ENCODE peak calls at places on chromosomes 16 and 17, in four cellular contexts. U, C, S and P are unnamed samples.

GRCh38 chr17:50199651-50200446 is 1.6 kb downstream of the COL1A1 start:
- DNase-seq in U (peak), C (peak), S (peak), P (peak)

GRCh38 chr16:57810197-57811024 is 8.1 kb upstream of the KIFC3 start:
- DNase-seq in U (peak), C (peak), S (peak), P (peak)

GRCh38 chr17:66678827-66679226 is 156.1 kb upstream of the CACNG5 start:
- DNase-seq in U (no peak), C (no peak), S (no peak), P (no peak)

GRCh38 chr17:78708510-78708973 is 73.5 kb downstream of the CYTH1 start:
- DNase-seq in U (peak), C (peak), S (peak), P (peak)

GRCh38 chr16:69924777-69925191 is 26.4 kb upstream of the CLEC18A start:
- DNase-seq in U (peak), C (peak), S (peak), P (no peak)

GRCh38 chr16:14015017-14015416 is 56.1 kb upstream of the MRTFB start:
- DNase-seq in U (no peak), C (peak), S (no peak), P (no peak)

GRCh38 chr17:78803161-78803845 is 21.2 kb upstream of the CYTH1 start:
- DNase-seq in U (no peak), C (no peak), S (no peak), P (no peak)

GRCh38 chr17:68602267-68602644 is 1.1 kb upstream of the FAM20A start:
- DNase-seq in U (no peak), C (no peak), S (no peak), P (no peak)

GRCh38 chr16:68310441-68311315 is at the start of the genes PRMT7 and SLC7A6OS:
- DNase-seq in U (peak), C (peak), S (peak), P (peak)

GRCh38 chr17:81340606-81341346 is 45.7 kb upstream of the SLC38A10 start:
- DNase-seq in U (no peak), C (no peak), S (peak), P (no peak)

GRCh38 chr16:22092143-22092933 is at the start of gene VWA3A:
- DNase-seq in U (peak), C (peak), S (peak), P (peak)

GRCh38 chr16:87044031-87044380 is 273.2 kb downstream of the C16orf95 start:
- DNase-seq in U (no peak), C (no peak), S (no peak), P (no peak)

GRCh38 chr17:77772461-77772897 is 186.0 kb upstream of the TNRC6C start:
- DNase-seq in U (peak), C (peak), S (peak), P (peak)

GRCh38 chr17:74825003-74825627 is 34.6 kb downstream of the GRIN2C start:
- DNase-seq in U (no peak), C (no peak), S (no peak), P (no peak)

GRCh38 chr17:33905338-33905800 is 349.7 kb upstream of the CCL2 start:
- DNase-seq in U (no peak), C (no peak), S (no peak), P (no peak)

GRCh38 chr17:69246726-69247375 is 18.2 kb upstream of the ABCA10 start:
- DNase-seq in U (no peak), C (peak), S (peak), P (no peak)

GRCh38 chr17:79797492-79798295 is 817 bp upstream of the CBX8 start:
- DNase-seq in U (peak), C (no peak), S (peak), P (no peak)

GRCh38 chr17:1937461-1937860 is 87.7 kb downstream of the RTN4RL1 start:
- DNase-seq in U (no peak), C (no peak), S (no peak), P (no peak)

GRCh38 chr16:24853830-24854229 is 8.1 kb downstream of the SLC5A11 start:
- DNase-seq in U (no peak), C (peak), S (peak), P (no peak)

GRCh38 chr16:67104061-67104460 is 5.7 kb upstream of the PHAF1 start:
- DNase-seq in U (peak), C (peak), S (peak), P (peak)

GRCh38 chr16:59597269-59597668 is 863.2 kb upstream of the GOT2 start:
- DNase-seq in U (no peak), C (peak), S (no peak), P (no peak)

GRCh38 chr17:82371333-82372062 is at the start of gene UTS2R:
- DNase-seq in U (peak), C (no peak), S (no peak), P (no peak)

GRCh38 chr16:29811170-29811895 is 660 bp upstream of the PRRT2 start:
- DNase-seq in U (peak), C (peak), S (peak), P (peak)

GRCh38 chr17:71975998-71976649 is 144.7 kb upstream of the SOX9 start:
- DNase-seq in U (no peak), C (peak), S (peak), P (peak)

DNA sequence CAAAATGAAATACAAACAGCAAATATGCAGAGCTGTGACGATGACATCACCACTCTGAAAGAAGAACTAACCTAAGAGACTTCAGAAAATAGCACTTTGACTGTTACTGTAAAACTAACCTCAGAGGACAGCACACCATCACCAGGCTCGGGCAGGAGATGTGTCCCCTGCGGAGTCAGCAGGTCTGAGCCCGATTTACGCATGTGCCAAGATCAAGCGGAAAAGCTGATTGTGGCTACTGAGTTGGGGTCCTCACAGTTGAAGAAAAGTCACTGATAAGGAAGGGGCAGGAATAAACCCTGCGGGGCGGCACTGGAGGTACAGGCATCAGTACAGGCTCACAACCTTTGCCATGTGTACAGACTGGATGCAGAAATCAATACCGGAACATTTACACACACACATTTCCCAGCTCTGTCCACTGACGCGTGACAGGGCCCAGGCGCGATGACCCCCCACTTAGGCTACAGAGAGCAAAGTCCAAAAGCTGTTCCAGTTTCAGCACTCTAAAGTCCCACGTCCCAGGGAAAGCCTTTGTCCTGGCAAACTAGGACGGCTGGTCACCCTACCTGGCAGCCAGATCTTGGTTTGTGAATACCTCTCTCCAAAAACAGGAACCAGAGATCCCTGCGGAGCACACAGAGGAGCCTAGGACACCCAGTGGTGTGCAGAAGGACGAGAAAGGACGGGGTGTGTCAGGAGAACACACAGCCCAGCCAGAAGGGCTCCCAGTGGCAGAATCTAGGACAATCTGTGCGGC is 21.5 kb downstream of the TRAP1 start:
- DNase-seq in U (no peak), C (no peak), S (peak), P (no peak)
- TF ChIP-seq CTCF in U (no peak), C (no peak), S (no peak), P (no peak)

GRCh38 chr16:77660311-77660710 is 62.0 kb upstream of the NUDT7 start:
- DNase-seq in U (no peak), C (peak), S (peak), P (peak)
- TF ChIP-seq CTCF in U (peak), C (peak), S (peak), P (peak)

GRCh38 chr17:14405189-14405588 is 104.3 kb downstream of the HS3ST3B1 start:
- DNase-seq in U (no peak), C (no peak), S (no peak), P (no peak)
- TF ChIP-seq CTCF in U (no peak), C (no peak), S (no peak), P (no peak)

GRCh38 chr17:57242148-57242547 is 14.2 kb upstream of the MSI2 start:
- DNase-seq in U (no peak), C (no peak), S (no peak), P (no peak)
- TF ChIP-seq CTCF in U (no peak), C (no peak), S (no peak), P (no peak)

DNA sequence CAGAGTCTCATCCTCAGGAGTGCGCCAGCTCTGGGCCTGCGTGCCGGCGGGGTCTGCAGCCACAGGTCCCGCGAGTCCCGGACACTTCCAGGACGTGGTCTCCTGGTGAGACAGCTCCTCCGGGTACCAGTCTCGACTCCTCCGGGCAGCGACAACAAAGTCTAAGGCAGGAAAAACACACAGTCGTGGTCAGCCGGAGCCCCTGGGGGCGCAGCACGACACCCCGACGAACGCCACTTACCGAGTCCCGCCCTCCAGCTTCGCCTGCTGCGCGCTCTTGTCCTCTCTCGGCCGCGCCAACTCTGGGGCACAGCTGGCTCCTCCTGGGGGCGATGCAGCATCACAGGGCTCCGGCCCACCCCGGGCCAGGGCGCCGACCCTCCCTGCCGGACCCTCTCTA is 13.4 kb downstream of the MIS12 start:
- DNase-seq in U (peak), C (no peak), S (peak), P (peak)
- TF ChIP-seq CTCF in U (no peak), C (no peak), S (no peak), P (no peak)

GRCh38 chr16:89873822-89874689 is 664 bp downstream of the TCF25 start:
- DNase-seq in U (peak), C (peak), S (peak), P (peak)
- TF ChIP-seq CTCF in U (no peak), C (no peak), S (peak), P (no peak)

DNA sequence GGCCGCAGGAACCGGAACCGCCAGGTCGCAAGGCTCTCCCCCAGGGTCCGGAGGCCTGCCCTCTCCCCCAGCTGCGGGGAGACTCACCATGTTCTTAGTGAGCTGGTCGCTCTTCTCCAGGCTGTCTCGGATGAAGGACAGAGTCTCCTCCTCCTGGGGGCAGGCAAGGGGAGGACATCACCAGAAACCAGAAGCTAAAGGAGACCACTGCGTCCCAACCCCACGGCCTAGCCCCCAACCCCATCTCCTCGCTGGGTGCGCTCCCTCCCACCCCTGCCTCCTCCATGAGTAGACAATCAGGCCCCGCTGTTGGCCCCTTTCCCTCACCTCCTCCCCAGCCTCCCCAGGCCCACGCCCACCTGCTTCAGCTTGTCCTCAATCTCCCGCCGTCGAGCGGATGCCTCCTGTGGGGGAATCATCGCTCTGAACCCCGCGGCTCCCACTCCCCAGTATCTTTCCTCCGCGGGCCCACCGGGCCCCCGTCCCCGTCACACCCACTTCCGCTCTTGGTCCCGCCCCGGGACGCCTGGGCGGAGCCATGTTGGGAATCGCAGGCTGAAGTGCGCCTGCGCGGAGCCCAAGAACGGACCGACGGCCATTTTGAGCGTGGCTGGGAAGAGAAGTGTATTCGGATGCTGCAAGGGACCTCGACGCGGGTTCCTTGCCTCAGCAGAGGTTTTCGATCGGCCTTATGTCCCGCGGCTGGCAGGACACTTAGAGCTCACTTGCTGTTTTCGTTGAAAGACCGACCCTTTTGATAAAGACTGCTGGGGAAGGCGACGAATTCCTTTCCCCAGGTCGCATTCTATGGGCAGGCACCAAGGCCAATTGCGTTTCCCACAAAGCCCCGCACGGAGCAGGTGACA is at the start of gene EXOC7:
- DNase-seq in U (peak), C (peak), S (peak), P (peak)
- TF ChIP-seq CTCF in U (no peak), C (peak), S (no peak), P (no peak)

DNA sequence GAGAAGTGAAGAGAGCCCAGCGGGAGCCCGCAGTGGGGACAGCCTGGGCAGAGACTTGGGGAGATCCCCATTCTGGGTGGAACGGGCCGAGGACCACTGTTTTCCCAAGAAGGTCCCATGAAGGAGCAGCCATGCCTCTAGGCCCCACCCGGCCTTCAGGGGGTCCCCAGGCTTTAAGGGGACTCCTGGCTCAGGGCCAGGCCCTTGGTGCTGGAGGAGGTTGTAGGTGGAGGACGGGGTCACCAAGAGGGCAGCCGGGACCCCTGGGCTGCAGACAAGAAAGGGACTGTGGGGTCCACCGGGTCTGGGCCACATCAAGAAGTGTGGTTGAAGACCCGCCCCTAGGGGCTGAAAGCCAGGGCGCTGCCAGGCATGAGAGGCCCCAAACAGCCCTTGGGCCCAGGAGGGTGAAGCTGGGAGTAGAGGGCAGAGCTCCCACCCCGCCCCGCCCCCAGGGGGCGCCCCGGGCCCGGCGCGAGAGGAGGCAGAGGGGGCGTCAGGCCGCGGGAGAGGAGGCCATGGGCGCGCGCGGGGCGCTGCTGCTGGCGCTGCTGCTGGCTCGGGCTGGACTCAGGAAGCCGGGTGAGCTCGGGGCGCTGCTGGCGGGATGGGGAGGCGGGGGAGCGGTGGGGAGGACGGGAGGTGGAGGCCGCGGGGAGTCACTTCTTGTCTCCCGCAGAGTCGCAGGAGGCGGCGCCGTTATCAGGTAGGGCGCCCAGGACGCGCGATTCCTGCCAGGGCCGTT is at the start of gene PRSS21:
- DNase-seq in U (no peak), C (no peak), S (no peak), P (no peak)
- TF ChIP-seq CTCF in U (no peak), C (no peak), S (no peak), P (peak)

DNA sequence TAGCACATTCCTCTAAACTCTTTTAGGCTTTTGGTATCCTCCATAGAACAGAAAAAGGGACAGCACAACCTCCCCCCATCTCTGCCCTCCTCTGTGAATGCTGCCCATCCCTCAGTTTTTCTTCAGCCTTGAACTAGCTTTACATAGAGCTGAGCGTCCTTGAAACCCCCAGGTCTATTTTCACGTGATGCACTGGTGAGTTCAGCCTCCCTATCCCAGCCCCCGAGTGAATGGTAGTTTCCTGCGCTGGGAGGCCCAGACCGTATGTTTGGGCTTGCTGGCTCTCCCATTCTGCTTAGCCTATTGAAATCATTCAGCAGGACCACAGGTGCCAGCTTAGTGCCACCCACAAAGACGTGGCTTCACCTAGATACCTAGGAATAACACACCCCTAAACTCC is 22.5 kb downstream of the ZNF385C start:
- DNase-seq in U (no peak), C (no peak), S (no peak), P (no peak)
- TF ChIP-seq CTCF in U (no peak), C (no peak), S (no peak), P (no peak)

GRCh38 chr16:54934536-54935410 is 4.1 kb downstream of the IRX5 start:
- DNase-seq in U (peak), C (peak), S (peak), P (peak)
- TF ChIP-seq CTCF in U (peak), C (peak), S (peak), P (no peak)